ENCODE peak calls at places on chromosomes 7 and 10, in five cellular contexts. One of them, this sample, is unnamed.
A peak's percentile ranks its signal among the peaks of the same experiment; 100 is the strongest.

GRCh38 chr7:70620333-70621055 is 511.4 kb upstream of the GALNT17 start:
- DNase-seq in CD4-positive, alpha-beta memory T cell: no peak
- DNase-seq in choroid plexus epithelial cell: no peak
- DNase-seq in left ventricle myocardium inferior: no peak
- DNase-seq in AG10803: no peak
- DNase-seq in this sample: no peak

GRCh38 chr10:4034907-4035581 is 250.0 kb upstream of the KLF6 start:
- DNase-seq in AG10803: peak; percentile 53
- DNase-seq in left ventricle myocardium inferior: no peak
- DNase-seq in CD4-positive, alpha-beta memory T cell: peak; percentile 16
- DNase-seq in choroid plexus epithelial cell: peak; percentile 70
- DNase-seq in this sample: no peak

GRCh38 chr10:108783897-108784296 is 1139.4 kb downstream of the XPNPEP1 start:
- DNase-seq in choroid plexus epithelial cell: peak; percentile 88
- DNase-seq in CD4-positive, alpha-beta memory T cell: no peak
- DNase-seq in AG10803: peak; percentile 54
- DNase-seq in left ventricle myocardium inferior: no peak
- DNase-seq in this sample: peak; percentile 76

GRCh38 chr7:127337581-127337980 is 54.9 kb downstream of the ZNF800 start:
- DNase-seq in choroid plexus epithelial cell: no peak
- DNase-seq in left ventricle myocardium inferior: peak; percentile 22
- DNase-seq in CD4-positive, alpha-beta memory T cell: no peak
- DNase-seq in AG10803: no peak
- DNase-seq in this sample: no peak

GRCh38 chr7:135980665-135981180 is 3.6 kb upstream of the MTPN start:
- DNase-seq in choroid plexus epithelial cell: peak; percentile 54
- DNase-seq in left ventricle myocardium inferior: no peak
- DNase-seq in CD4-positive, alpha-beta memory T cell: peak; percentile 83
- DNase-seq in AG10803: peak; percentile 74
- DNase-seq in this sample: peak; percentile 90

GRCh38 chr10:71746344-71747037 is 26.8 kb downstream of the VSIR start:
- DNase-seq in choroid plexus epithelial cell: no peak
- DNase-seq in left ventricle myocardium inferior: peak; percentile 67
- DNase-seq in CD4-positive, alpha-beta memory T cell: no peak
- DNase-seq in AG10803: no peak
- DNase-seq in this sample: no peak

GRCh38 chr10:21732067-21732772 is 198.2 kb downstream of the MLLT10 start:
- DNase-seq in CD4-positive, alpha-beta memory T cell: peak; percentile 11
- DNase-seq in choroid plexus epithelial cell: peak; percentile 93
- DNase-seq in left ventricle myocardium inferior: peak; percentile 62
- DNase-seq in AG10803: peak; percentile 78
- DNase-seq in this sample: peak; percentile 42

GRCh38 chr10:78993523-78993922 is 75.2 kb upstream of the ZMIZ1 start:
- DNase-seq in choroid plexus epithelial cell: no peak
- DNase-seq in AG10803: no peak
- DNase-seq in CD4-positive, alpha-beta memory T cell: no peak
- DNase-seq in left ventricle myocardium inferior: no peak
- DNase-seq in this sample: no peak

GRCh38 chr10:52213511-52213831 is 100.6 kb upstream of the DKK1 start:
- DNase-seq in AG10803: peak; percentile 52
- DNase-seq in CD4-positive, alpha-beta memory T cell: no peak
- DNase-seq in left ventricle myocardium inferior: no peak
- DNase-seq in choroid plexus epithelial cell: peak; percentile 39
- DNase-seq in this sample: no peak

GRCh38 chr7:157337316-157338149 is 729 bp downstream of the DNAJB6 start:
- DNase-seq in CD4-positive, alpha-beta memory T cell: peak; percentile 64
- DNase-seq in left ventricle myocardium inferior: peak; percentile 68
- DNase-seq in choroid plexus epithelial cell: peak; percentile 65
- DNase-seq in AG10803: peak; percentile 55
- DNase-seq in this sample: peak; percentile 42

GRCh38 chr7:83410989-83411591 is 237.8 kb downstream of the SEMA3E start:
- DNase-seq in left ventricle myocardium inferior: no peak
- DNase-seq in CD4-positive, alpha-beta memory T cell: no peak
- DNase-seq in AG10803: peak; percentile 68
- DNase-seq in choroid plexus epithelial cell: peak; percentile 80
- DNase-seq in this sample: peak; percentile 20

GRCh38 chr7:127251048-127251451 is 1.7 kb downstream of the GRM8 start:
- DNase-seq in AG10803: no peak
- DNase-seq in choroid plexus epithelial cell: no peak
- DNase-seq in CD4-positive, alpha-beta memory T cell: no peak
- DNase-seq in left ventricle myocardium inferior: no peak
- DNase-seq in this sample: no peak

GRCh38 chr10:35329520-35329919 is 6.8 kb upstream of the CCNY start:
- DNase-seq in left ventricle myocardium inferior: no peak
- DNase-seq in CD4-positive, alpha-beta memory T cell: no peak
- DNase-seq in choroid plexus epithelial cell: no peak
- DNase-seq in AG10803: no peak
- DNase-seq in this sample: no peak

GRCh38 chr10:127932521-127933270 is 25.8 kb downstream of the PTPRE start:
- DNase-seq in choroid plexus epithelial cell: no peak
- DNase-seq in left ventricle myocardium inferior: no peak
- DNase-seq in AG10803: no peak
- DNase-seq in CD4-positive, alpha-beta memory T cell: no peak
- DNase-seq in this sample: no peak

GRCh38 chr7:4683884-4684565 is 1.9 kb downstream of the FOXK1 start:
- DNase-seq in AG10803: peak; percentile 67
- DNase-seq in CD4-positive, alpha-beta memory T cell: peak; percentile 43
- DNase-seq in left ventricle myocardium inferior: peak; percentile 68
- DNase-seq in choroid plexus epithelial cell: peak; percentile 77
- DNase-seq in this sample: no peak

GRCh38 chr10:132785433-132786278 is at the start of gene NKX6-2:
- DNase-seq in left ventricle myocardium inferior: no peak
- DNase-seq in choroid plexus epithelial cell: peak; percentile 8
- DNase-seq in CD4-positive, alpha-beta memory T cell: no peak
- DNase-seq in AG10803: no peak
- DNase-seq in this sample: no peak

GRCh38 chr10:132787253-132788179 is 1.6 kb upstream of the NKX6-2 start:
- DNase-seq in choroid plexus epithelial cell: no peak
- DNase-seq in CD4-positive, alpha-beta memory T cell: no peak
- DNase-seq in AG10803: no peak
- DNase-seq in left ventricle myocardium inferior: no peak
- DNase-seq in this sample: no peak

GRCh38 chr10:132784582-132785432 is 1.1 kb downstream of the NKX6-2 start:
- DNase-seq in left ventricle myocardium inferior: no peak
- DNase-seq in choroid plexus epithelial cell: peak; percentile 9
- DNase-seq in CD4-positive, alpha-beta memory T cell: no peak
- DNase-seq in AG10803: no peak
- DNase-seq in this sample: no peak

GRCh38 chr10:132786529-132787252 is 744 bp upstream of the NKX6-2 start:
- DNase-seq in choroid plexus epithelial cell: no peak
- DNase-seq in CD4-positive, alpha-beta memory T cell: no peak
- DNase-seq in AG10803: no peak
- DNase-seq in left ventricle myocardium inferior: no peak
- DNase-seq in this sample: no peak

GRCh38 chr10:132786279-132786528 is 257 bp upstream of the NKX6-2 start:
- DNase-seq in CD4-positive, alpha-beta memory T cell: no peak
- DNase-seq in AG10803: no peak
- DNase-seq in left ventricle myocardium inferior: no peak
- DNase-seq in choroid plexus epithelial cell: no peak
- DNase-seq in this sample: no peak
- H3K4me3 ChIP-seq in CD4-positive, alpha-beta memory T cell: no peak overlapping the region
- H3K4me3 ChIP-seq in AG10803: no peak overlapping the region
- H3K4me3 ChIP-seq in left ventricle myocardium inferior: peak overlapping the region; percentile 30
- H3K4me3 ChIP-seq in choroid plexus epithelial cell: no peak overlapping the region
- H3K4me3 ChIP-seq in this sample: no peak overlapping the region

DNA sequence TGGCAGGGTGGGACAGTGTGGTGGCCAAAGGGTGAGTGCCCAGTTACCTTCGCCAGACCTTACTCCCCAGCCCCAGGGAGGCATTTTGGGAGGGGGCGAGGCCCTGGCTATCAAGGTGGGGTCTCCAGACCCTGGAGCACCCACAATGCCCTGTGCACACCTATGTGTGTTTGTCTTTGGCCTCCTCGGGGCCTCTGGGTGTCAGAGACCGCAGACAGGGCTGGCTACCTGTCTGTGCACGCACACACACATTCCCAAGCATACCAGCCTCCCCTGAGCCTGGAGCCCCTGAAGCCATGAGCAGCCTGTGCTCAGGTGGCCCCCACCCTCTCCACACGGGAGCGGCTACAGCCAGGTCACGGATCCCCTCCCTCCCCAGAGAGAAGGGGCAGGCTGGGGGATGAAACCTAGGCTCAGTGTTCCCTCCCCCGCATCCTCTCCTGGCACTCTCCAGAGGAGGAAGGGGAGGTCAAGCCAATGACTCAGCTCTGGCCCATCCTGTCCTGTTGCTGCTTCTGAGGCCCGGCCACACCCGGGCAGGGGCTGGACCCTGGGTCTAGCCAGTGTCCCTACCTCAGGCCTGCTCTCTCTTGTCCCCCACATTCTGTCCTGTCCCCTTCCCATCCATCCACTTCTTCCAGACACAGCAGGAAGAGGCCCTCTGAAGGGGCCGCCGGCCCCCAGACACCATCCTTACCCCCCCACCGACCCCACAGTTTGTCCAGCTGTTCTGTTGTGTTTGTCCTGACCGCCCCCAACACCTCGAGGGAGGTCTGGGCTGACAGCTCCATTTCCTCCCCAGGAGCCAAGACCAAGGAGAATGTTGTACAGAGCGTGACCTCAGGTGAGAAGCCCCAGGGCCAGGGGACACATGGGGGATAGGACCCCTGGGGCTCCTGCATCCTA is 685 bp downstream of the SNCG start:
- DNase-seq in AG10803: peak; percentile 32
- DNase-seq in left ventricle myocardium inferior: peak; percentile 62
- DNase-seq in CD4-positive, alpha-beta memory T cell: no peak
- DNase-seq in choroid plexus epithelial cell: peak; percentile 67
- DNase-seq in this sample: no peak
- H3K4me3 ChIP-seq in AG10803: no peak overlapping the region
- H3K4me3 ChIP-seq in left ventricle myocardium inferior: peak overlapping the region; percentile 68
- H3K4me3 ChIP-seq in CD4-positive, alpha-beta memory T cell: no peak overlapping the region
- H3K4me3 ChIP-seq in choroid plexus epithelial cell: no peak overlapping the region
- H3K4me3 ChIP-seq in this sample: no peak overlapping the region

DNA sequence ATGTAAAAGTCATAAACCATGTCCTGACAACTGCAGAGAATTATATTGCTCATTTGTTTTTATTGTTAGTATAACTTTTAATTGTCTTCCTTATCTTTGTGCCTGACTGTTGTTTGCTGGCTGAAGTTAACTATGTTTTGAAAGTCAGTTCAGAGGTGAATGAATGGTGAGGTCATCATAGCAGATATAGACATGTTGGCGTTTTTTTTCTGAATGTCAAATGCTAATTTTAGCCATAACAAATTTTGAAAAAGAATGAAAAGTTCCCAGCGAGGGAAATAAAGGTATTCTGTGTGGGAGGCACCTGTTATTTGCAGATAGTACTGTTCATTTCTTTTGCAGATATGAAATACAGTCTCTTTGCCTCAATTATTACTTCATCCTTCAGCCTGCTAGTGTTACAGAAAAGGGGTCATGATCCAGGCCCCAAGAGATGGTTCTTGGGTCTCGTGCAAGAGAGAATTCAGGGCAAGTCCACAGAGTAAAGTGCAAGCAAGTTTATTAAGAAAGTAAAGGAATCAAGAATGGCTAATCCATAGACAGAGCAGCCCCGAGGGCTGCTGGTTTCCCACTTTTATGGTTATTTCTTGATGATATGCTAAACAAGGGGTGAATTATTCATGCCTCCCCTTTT is 96.5 kb downstream of the CAMK1D start:
- DNase-seq in left ventricle myocardium inferior: no peak
- DNase-seq in AG10803: no peak
- DNase-seq in CD4-positive, alpha-beta memory T cell: no peak
- DNase-seq in choroid plexus epithelial cell: peak; percentile 29
- DNase-seq in this sample: no peak
- H3K4me3 ChIP-seq in left ventricle myocardium inferior: no peak overlapping the region
- H3K4me3 ChIP-seq in AG10803: no peak overlapping the region
- H3K4me3 ChIP-seq in CD4-positive, alpha-beta memory T cell: no peak overlapping the region
- H3K4me3 ChIP-seq in choroid plexus epithelial cell: no peak overlapping the region
- H3K4me3 ChIP-seq in this sample: no peak overlapping the region

DNA sequence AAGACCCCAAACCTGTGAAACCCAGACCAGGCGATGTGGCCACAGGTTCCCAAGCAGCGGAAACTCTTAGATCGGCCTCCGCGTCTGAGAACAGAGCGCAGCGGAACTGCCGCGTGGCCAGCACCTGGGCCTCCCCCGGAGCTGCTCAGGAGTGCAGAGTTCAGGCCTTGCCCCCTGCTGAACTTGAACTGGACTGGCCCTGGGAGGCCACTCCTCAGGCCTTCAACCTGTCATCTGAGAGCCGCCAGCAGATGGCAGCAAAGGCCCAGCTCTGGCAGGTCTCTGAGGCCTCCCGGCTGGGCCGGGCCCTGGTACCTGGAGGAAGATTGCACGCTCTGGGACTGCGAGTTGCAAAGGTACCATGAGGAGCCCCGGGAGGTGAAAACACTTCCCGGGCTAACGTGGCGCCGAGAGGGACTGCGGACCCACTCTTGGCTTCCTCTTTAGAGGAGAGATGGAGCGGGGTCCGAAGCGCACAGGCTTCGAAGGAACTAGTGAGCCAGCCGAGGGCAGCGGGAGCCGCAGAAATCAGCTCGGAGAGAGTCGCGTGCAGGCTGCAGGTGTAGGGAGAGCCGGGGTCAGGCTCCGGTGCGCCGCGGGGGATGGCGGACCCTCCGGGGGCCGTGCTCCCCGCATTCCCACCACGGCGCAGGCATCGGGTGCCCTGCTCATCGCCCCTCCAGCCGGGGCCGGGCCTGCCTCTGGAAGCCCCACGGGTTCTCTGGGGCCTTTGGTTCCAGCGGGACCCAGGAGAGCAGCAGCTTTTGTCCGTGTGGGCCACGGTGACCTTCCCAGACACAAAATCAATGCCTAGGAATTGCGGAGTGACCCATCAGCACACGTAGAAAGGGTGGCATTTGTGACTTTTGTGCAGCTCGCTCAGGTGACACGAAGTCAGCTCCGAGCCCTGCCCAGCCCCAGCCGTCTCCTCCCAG is 89.0 kb downstream of the PAXIP1 start:
- DNase-seq in CD4-positive, alpha-beta memory T cell: peak; percentile 80
- DNase-seq in left ventricle myocardium inferior: peak; percentile 85
- DNase-seq in choroid plexus epithelial cell: peak; percentile 78
- DNase-seq in AG10803: peak; percentile 59
- DNase-seq in this sample: peak; percentile 30
- H3K4me3 ChIP-seq in CD4-positive, alpha-beta memory T cell: no peak overlapping the region
- H3K4me3 ChIP-seq in left ventricle myocardium inferior: peak overlapping the region; percentile 59
- H3K4me3 ChIP-seq in choroid plexus epithelial cell: peak overlapping the region; percentile 42
- H3K4me3 ChIP-seq in AG10803: peak overlapping the region; percentile 33
- H3K4me3 ChIP-seq in this sample: no peak overlapping the region

GRCh38 chr10:129958686-129959543 is 5.2 kb downstream of the EBF3 start:
- DNase-seq in left ventricle myocardium inferior: no peak
- DNase-seq in CD4-positive, alpha-beta memory T cell: no peak
- DNase-seq in choroid plexus epithelial cell: no peak
- DNase-seq in AG10803: no peak
- DNase-seq in this sample: no peak
- H3K4me3 ChIP-seq in left ventricle myocardium inferior: peak overlapping the region; percentile 75
- H3K4me3 ChIP-seq in CD4-positive, alpha-beta memory T cell: no peak overlapping the region
- H3K4me3 ChIP-seq in choroid plexus epithelial cell: peak overlapping the region; percentile 42
- H3K4me3 ChIP-seq in AG10803: no peak overlapping the region
- H3K4me3 ChIP-seq in this sample: no peak overlapping the region

DNA sequence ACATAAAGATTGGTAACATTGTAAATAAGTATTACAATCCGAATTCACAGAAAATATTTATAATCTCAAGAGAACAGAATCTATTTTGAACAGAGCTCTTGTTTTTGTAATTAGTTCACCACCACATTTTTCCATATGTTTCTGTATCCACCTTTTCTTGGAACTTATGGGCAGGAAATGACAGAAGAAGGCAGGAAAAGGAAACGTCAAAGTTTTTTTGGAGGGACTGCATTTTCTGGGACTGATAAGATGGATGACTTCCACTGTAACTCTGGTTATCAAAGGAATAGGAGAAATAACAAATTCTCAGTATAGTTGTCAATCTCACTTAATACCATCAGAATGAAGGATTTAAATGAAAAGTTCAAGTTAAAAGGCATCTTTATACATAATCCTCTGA is 75.1 kb upstream of the SMNDC1 start:
- DNase-seq in choroid plexus epithelial cell: no peak
- DNase-seq in CD4-positive, alpha-beta memory T cell: no peak
- DNase-seq in left ventricle myocardium inferior: no peak
- DNase-seq in AG10803: no peak
- DNase-seq in this sample: no peak
- H3K4me3 ChIP-seq in choroid plexus epithelial cell: no peak overlapping the region
- H3K4me3 ChIP-seq in CD4-positive, alpha-beta memory T cell: no peak overlapping the region
- H3K4me3 ChIP-seq in left ventricle myocardium inferior: no peak overlapping the region
- H3K4me3 ChIP-seq in AG10803: no peak overlapping the region
- H3K4me3 ChIP-seq in this sample: no peak overlapping the region

This sample was measured in Jurkat, Clone E6-1.